ENCODE peak calls at places on chromosomes 11 and 22, in ten cellular contexts. Z is psoas muscle; S is brain microvascular endothelial cell; B is CD8-positive, alpha-beta T cell; N is ascending aorta; J is kidney; C is suprapubic skin; D is IMR-90; F is transverse colon; V is right lobe of liver. X is an unnamed sample.

GRCh38 chr11:75244052-75244814 is 3.7 kb downstream of the TPBGL start:
- DNase-seq in B (no peak), N (peak; percentile 50), Z (no peak), F (no peak), J (no peak), C (peak; percentile 47), D (no peak), V (peak; percentile 3), S (no peak), X (no peak)

GRCh38 chr22:46674367-46674781 is 54.2 kb downstream of the GRAMD4 start:
- DNase-seq in Z (peak; percentile 84), C (no peak), D (no peak), F (peak; percentile 61), S (no peak), B (peak; percentile 54), V (no peak), J (peak; percentile 91), N (peak; percentile 82), X (no peak)

GRCh38 chr11:114479331-114479730 is 40.1 kb downstream of the REXO2 start:
- DNase-seq in C (no peak), F (no peak), J (no peak), Z (no peak), N (no peak), S (no peak), B (no peak), D (peak; percentile 28), V (no peak), X (no peak)

GRCh38 chr11:91396243-91397133 is 828.1 kb upstream of the FAT3 start:
- DNase-seq in D (peak; percentile 0), Z (no peak), N (no peak), J (no peak), V (no peak), S (peak; percentile 28), F (no peak), B (no peak), C (no peak), X (no peak)

GRCh38 chr22:48343461-48343860 is 1484.2 kb downstream of the BRD1 start:
- DNase-seq in J (no peak), C (no peak), Z (peak; percentile 7), F (no peak), N (no peak), B (no peak), D (no peak), S (no peak), V (no peak), X (no peak)

GRCh38 chr11:130706572-130706971 is 209.7 kb downstream of the SNX19 start:
- DNase-seq in V (no peak), N (no peak), J (no peak), D (peak; percentile 40), S (no peak), F (no peak), Z (no peak), C (no peak), B (no peak), X (no peak)

GRCh38 chr11:14891143-14892035 is 642 bp downstream of the CYP2R1 start:
- DNase-seq in B (peak; percentile 73), V (peak; percentile 91), D (peak; percentile 82), C (peak; percentile 94), Z (peak; percentile 92), J (peak; percentile 95), S (peak; percentile 71), F (peak; percentile 94), N (peak; percentile 91), X (peak; percentile 40)

GRCh38 chr11:69144719-69145365 is 10.9 kb upstream of the SMIM38 start:
- DNase-seq in N (no peak), D (peak; percentile 70), J (no peak), F (no peak), Z (no peak), S (no peak), V (no peak), B (no peak), C (no peak), X (no peak)

GRCh38 chr11:119284344-119285157 is 32.4 kb downstream of the MCAM start:
- DNase-seq in B (no peak), N (no peak), D (peak; percentile 47), C (no peak), S (no peak), J (no peak), Z (no peak), V (no peak), F (no peak), X (no peak)

GRCh38 chr11:32510039-32510438 is 73.6 kb upstream of the EIF3M start:
- DNase-seq in V (no peak), F (no peak), J (no peak), C (no peak), B (no peak), Z (no peak), S (no peak), N (no peak), D (no peak), X (no peak)

DNA sequence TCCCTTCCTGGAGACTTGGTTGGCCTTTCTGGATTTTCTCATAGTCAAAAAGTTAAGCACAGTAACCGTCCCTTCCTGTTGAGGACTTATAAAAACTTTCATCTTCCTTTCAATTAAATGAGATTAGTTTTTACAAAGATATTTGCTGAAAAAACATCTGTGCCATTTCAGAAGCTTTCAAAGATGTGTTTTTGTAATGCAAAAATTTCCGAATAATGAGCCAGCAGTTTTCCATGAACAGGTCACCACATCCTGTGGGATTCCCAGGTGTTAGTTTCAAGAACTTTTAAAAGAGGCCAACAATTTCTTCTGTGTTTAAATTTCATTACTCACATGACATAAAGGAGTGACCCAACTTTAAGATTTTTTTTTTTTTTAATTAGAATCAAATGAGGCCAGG is 18.0 kb downstream of the NUP50 start:
- DNase-seq in B (no peak), Z (no peak), N (no peak), J (no peak), D (no peak), V (no peak), C (no peak), S (no peak), F (no peak), X (no peak)
- TF ChIP-seq CTCF in B (no peak), Z (no peak), N (no peak), J (no peak), D (no peak), V (no peak), C (no peak), S (no peak), F (no peak), X (no peak)

GRCh38 chr22:42282252-42282942 is 11.9 kb upstream of the TCF20 start:
- DNase-seq in S (no peak), F (peak; percentile 54), Z (peak; percentile 41), D (no peak), N (no peak), C (no peak), B (no peak), V (peak; percentile 72), J (peak; percentile 55), X (no peak)

GRCh38 chr22:42282943-42283287 is 12.5 kb upstream of the TCF20 start:
- DNase-seq in V (no peak), Z (no peak), F (no peak), C (no peak), S (no peak), D (no peak), J (no peak), N (no peak), B (no peak), X (no peak)

GRCh38 chr22:42284230-42284591 is 13.8 kb upstream of the TCF20 start:
- DNase-seq in N (no peak), F (no peak), J (no peak), Z (peak; percentile 3), B (no peak), V (peak; percentile 4), C (no peak), S (no peak), D (no peak), X (no peak)

GRCh38 chr22:42284643-42285181 is 14.3 kb upstream of the TCF20 start:
- DNase-seq in D (no peak), B (no peak), V (peak; percentile 13), S (no peak), F (no peak), J (peak; percentile 71), N (no peak), Z (peak; percentile 39), C (no peak), X (no peak)

GRCh38 chr22:42283288-42284229 is 13.1 kb upstream of the TCF20 start:
- DNase-seq in J (peak; percentile 75), Z (peak; percentile 55), V (peak; percentile 21), S (no peak), N (no peak), B (no peak), C (no peak), D (no peak), F (no peak), X (no peak)
- H3K4me3 ChIP-seq in J (no peak overlapping the region), Z (peak overlapping the region; percentile 46), V (no peak overlapping the region), S (peak overlapping the region; percentile 24), N (peak overlapping the region; percentile 63), B (peak overlapping the region; percentile 43), C (peak overlapping the region; percentile 48), D (peak overlapping the region; percentile 37), F (no peak overlapping the region), X (peak overlapping the region; percentile 69)

GRCh38 chr22:45163417-45164216 is at the start of gene NUP50:
- DNase-seq in V (peak; percentile 96), J (peak; percentile 98), C (peak; percentile 96), F (peak; percentile 97), B (peak; percentile 92), S (peak; percentile 91), D (peak; percentile 96), Z (peak; percentile 99), N (peak; percentile 96), X (peak; percentile 77)

GRCh38 chr22:45163074-45163416 is 680 bp upstream of the NUP50 start:
- DNase-seq in C (no peak), D (peak; percentile 54), N (no peak), S (no peak), B (no peak), F (peak; percentile 26), V (no peak), Z (peak; percentile 62), J (no peak), X (no peak)

GRCh38 chr22:45162531-45162930 is 1.2 kb upstream of the NUP50 start:
- DNase-seq in J (no peak), N (no peak), S (no peak), B (no peak), V (no peak), Z (no peak), C (no peak), D (no peak), F (peak; percentile 19), X (no peak)

GRCh38 chr22:45157907-45158306 is 5.8 kb upstream of the NUP50 start:
- DNase-seq in Z (no peak), J (no peak), D (no peak), B (no peak), F (no peak), V (no peak), S (no peak), N (no peak), C (no peak), X (no peak)

GRCh38 chr22:45159652-45160462 is 3.9 kb upstream of the NUP50 start:
- DNase-seq in S (no peak), B (no peak), N (no peak), C (no peak), V (peak; percentile 33), J (no peak), D (peak; percentile 38), Z (no peak), F (peak; percentile 33), X (no peak)
- H3K27ac ChIP-seq in S (no peak overlapping the region), B (no peak overlapping the region), N (peak overlapping the region; percentile 41), C (peak overlapping the region; percentile 83), V (peak overlapping the region; percentile 92), J (peak overlapping the region; percentile 32), D (peak overlapping the region; percentile 65), Z (peak overlapping the region; percentile 44), F (peak overlapping the region; percentile 82), X (no peak overlapping the region)

DNA sequence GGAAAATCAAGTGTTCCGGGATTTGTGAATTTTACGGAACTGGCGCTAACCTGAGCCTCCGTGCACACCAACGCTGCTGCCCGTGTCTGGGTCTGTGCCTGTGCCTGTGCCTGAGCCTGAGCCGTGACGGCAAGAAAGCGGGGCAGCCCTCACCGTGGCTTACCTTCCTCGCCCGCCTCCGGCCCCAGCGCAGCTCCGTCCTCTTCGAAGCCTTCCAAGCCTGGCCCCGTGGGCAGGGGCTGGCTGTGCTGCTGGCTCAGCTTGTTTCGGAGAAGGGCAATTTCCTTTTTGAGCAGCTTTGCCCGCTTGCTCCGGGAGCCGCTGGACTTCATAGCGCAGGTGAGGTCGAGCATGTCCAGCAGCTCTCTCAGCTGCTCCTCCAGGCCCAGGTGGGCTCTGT is 33.8 kb downstream of the BRD1 start:
- DNase-seq in S (no peak), J (no peak), F (no peak), D (no peak), C (no peak), N (no peak), V (no peak), Z (no peak), B (no peak), X (no peak)
- TF ChIP-seq CTCF in S (no peak), J (no peak), F (no peak), D (no peak), C (no peak), N (no peak), V (no peak), Z (no peak), B (no peak), X (no peak)